ENCODE peak calls at places on chromosomes 7 and 10, in nine cellular contexts. P is uterus, L is right lobe of liver, S is breast epithelium, O is transverse colon, Q is IMR-90, W is adrenal gland, B is A549, V is esophagus muscularis mucosa. J is an unnamed sample.

GRCh38 chr7:90605055-90605454 is 8.9 kb downstream of the CDK14 start:
- DNase-seq in Q (no peak), P (no peak), V (no peak), O (no peak), B (no peak), L (no peak), W (no peak), S (no peak), J (no peak)

GRCh38 chr7:130901209-130901783 is 167.3 kb upstream of the KLF14 start:
- DNase-seq in Q (peak; percentile 97), L (peak; percentile 81), S (peak; percentile 94), O (peak; percentile 71), B (peak; percentile 96), V (no peak), P (peak; percentile 87), W (peak; percentile 85), J (no peak)

GRCh38 chr10:116819999-116820677 is 29.2 kb upstream of the ENO4 start:
- DNase-seq in O (no peak), L (no peak), B (no peak), W (no peak), P (no peak), Q (no peak), S (no peak), V (no peak), J (no peak)

GRCh38 chr7:47380325-47381131 is 201.4 kb downstream of the TNS3 start:
- DNase-seq in L (no peak), B (peak; percentile 29), P (no peak), Q (peak; percentile 73), O (peak; percentile 79), V (no peak), W (no peak), S (no peak), J (peak; percentile 43)

GRCh38 chr10:74821501-74821900 is 4.9 kb upstream of the KAT6B start:
- DNase-seq in O (peak; percentile 37), Q (no peak), V (no peak), L (no peak), B (no peak), P (no peak), W (no peak), S (no peak), J (no peak)

GRCh38 chr10:97640868-97641811 is 669 bp downstream of the PI4K2A start:
- DNase-seq in O (peak; percentile 31), W (peak; percentile 57), L (peak; percentile 46), P (peak; percentile 21), B (no peak), Q (peak; percentile 77), V (no peak), S (peak; percentile 20), J (peak; percentile 72)

GRCh38 chr7:2399848-2400587 is 3.4 kb upstream of the CHST12 start:
- DNase-seq in P (peak; percentile 89), V (no peak), Q (peak; percentile 95), S (peak; percentile 78), B (peak; percentile 54), L (peak; percentile 87), O (peak; percentile 75), W (peak; percentile 93), J (peak; percentile 89)

GRCh38 chr10:73744690-73744994 is 470 bp downstream of the SEC24C start:
- DNase-seq in S (no peak), L (peak; percentile 69), W (peak; percentile 65), V (peak; percentile 92), B (peak; percentile 55), O (peak; percentile 71), P (no peak), Q (peak; percentile 58), J (no peak)

GRCh38 chr7:95470452-95470851 is 15.3 kb upstream of the ASB4 start:
- DNase-seq in B (peak; percentile 83), S (no peak), W (peak; percentile 48), L (peak; percentile 38), V (no peak), O (peak; percentile 10), Q (peak; percentile 16), P (no peak), J (no peak)

GRCh38 chr7:35694161-35694783 is 663 bp downstream of the HERPUD2 start:
- DNase-seq in B (no peak), W (no peak), S (no peak), O (no peak), P (no peak), Q (peak; percentile 4), L (no peak), V (no peak), J (peak; percentile 67)

GRCh38 chr10:75477681-75478080 is 46.3 kb downstream of the LRMDA start:
- DNase-seq in P (no peak), B (no peak), S (no peak), V (no peak), L (no peak), Q (no peak), O (no peak), W (no peak), J (no peak)

DNA sequence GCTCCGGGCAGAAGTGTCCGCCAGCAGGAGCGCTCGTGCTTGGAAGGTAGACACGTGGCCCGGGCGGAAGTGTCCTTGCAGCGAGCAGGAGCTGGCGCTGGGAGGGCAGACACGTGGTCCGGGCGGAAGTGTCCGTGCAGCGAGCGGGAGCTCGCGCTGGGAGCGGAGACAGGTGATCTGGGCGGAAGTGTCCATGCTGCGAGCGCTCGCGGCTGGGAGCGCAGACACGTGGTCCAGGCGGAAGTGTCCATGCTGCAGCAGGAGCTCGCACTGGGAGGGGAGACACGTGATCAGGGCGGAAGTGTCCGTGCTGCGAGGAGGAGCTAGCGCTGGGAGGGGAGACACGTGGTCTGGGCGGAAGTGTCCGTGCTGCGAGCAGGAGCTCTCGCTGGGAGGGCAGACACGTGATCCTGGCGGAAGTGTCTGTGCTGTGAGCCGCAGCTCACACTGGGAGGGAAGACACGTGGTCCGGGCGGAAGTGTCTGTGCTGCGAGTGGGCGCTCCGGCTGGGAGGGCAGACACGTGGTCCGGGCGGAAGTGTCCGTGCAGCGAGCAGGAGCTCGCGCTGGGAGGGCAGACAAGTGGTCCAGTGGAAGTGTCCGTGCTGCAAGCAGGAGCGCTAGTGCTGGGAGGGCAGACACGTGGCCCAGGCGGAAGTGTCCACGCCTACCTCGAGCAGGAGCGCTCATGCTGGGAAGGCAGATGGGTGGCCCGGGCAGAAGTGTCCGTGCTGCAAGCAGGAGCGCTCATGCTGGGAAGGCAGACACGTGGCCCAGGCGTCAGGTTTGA is 41.1 kb upstream of the PRKAR1B start:
- DNase-seq in B (no peak), W (peak; percentile 81), P (peak; percentile 84), V (no peak), S (peak; percentile 84), O (no peak), L (no peak), Q (peak; percentile 22), J (no peak)
- TF ChIP-seq POLR2A in B (no peak), W (no peak), P (peak; percentile 12), V (no peak), S (no peak), O (no peak), L (no peak), Q (no peak), J (no peak)

GRCh38 chr10:118457824-118458428 is 115.8 kb upstream of the FAM204A start:
- DNase-seq in V (no peak), W (no peak), O (no peak), Q (no peak), L (no peak), P (no peak), S (no peak), B (no peak), J (no peak)
- H3K9me3 ChIP-seq in V (no peaks in the 10 kb centered on the region), W (no peaks in the 10 kb centered on the region), O (no peaks in the 10 kb centered on the region), Q (no peaks in the 10 kb centered on the region), L (no peaks in the 10 kb centered on the region), P (no peaks in the 10 kb centered on the region), S (no peaks in the 10 kb centered on the region), B (no peaks in the 10 kb centered on the region), J (no peaks in the 10 kb centered on the region)

GRCh38 chr10:3783721-3784432 is 1.1 kb downstream of the KLF6 start:
- DNase-seq in V (no peak), W (peak; percentile 50), Q (peak; percentile 61), O (peak; percentile 74), S (peak; percentile 82), P (peak; percentile 80), L (no peak), B (peak; percentile 84), J (no peak)

GRCh38 chr10:3782456-3783312 is 2.3 kb downstream of the KLF6 start:
- DNase-seq in B (peak; percentile 82), Q (peak; percentile 96), W (peak; percentile 80), P (peak; percentile 82), S (peak; percentile 86), O (peak; percentile 64), V (no peak), L (no peak), J (no peak)

GRCh38 chr10:3784510-3785250 is at the start of gene KLF6:
- DNase-seq in L (no peak), P (no peak), S (no peak), O (peak; percentile 40), W (no peak), Q (peak; percentile 28), V (no peak), B (peak; percentile 35), J (peak; percentile 84)

GRCh38 chr10:3782099-3782455 is 2.9 kb downstream of the KLF6 start:
- DNase-seq in O (no peak), W (no peak), P (no peak), B (no peak), L (no peak), V (no peak), S (no peak), Q (no peak), J (no peak)

DNA sequence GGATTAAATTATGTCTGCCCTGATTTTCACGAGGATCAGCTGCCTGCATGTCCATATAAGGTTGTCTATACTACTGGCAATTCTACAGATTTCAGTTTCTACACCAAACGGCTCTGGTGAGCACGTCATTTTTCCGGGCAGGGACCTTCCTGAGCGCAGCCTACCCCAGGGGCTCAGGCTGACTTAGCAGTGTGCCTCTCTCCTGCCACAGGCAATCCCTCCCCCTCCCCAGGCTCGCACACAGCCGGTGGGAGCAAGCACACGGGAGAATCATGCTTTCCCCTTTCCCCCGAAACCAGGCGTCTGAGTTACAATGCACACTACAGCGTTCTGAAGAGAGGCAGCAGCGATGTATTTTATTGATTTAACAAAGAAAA is 1.7 kb downstream of the KLF6 start:
- DNase-seq in Q (peak; percentile 86), L (no peak), V (peak; percentile 93), W (peak; percentile 57), B (peak; percentile 48), S (peak; percentile 69), O (peak; percentile 71), P (peak; percentile 76), J (no peak)
- TF ChIP-seq POLR2A in Q (peak; percentile 61), L (peak; percentile 52), V (peak; percentile 50), W (peak; percentile 8), B (no peak), S (no peak), O (peak; percentile 44), P (peak; percentile 14), J (no peak)

GRCh38 chr10:118868618-118869017 is 113.8 kb upstream of the CACUL1 start:
- DNase-seq in L (no peak), Q (no peak), B (no peak), W (no peak), S (no peak), V (no peak), P (no peak), O (no peak), J (no peak)

GRCh38 chr10:118870467-118871243 is 115.9 kb upstream of the CACUL1 start:
- DNase-seq in W (peak; percentile 80), P (peak; percentile 88), S (no peak), B (peak; percentile 52), Q (peak; percentile 39), O (no peak), V (peak; percentile 53), L (peak; percentile 32), J (no peak)

GRCh38 chr10:118871244-118871865 is 116.6 kb upstream of the CACUL1 start:
- DNase-seq in O (no peak), B (no peak), Q (no peak), L (no peak), V (no peak), W (no peak), S (no peak), P (no peak), J (no peak)

GRCh38 chr10:118867768-118868167 is 113.0 kb upstream of the CACUL1 start:
- DNase-seq in W (no peak), V (no peak), Q (no peak), O (no peak), P (no peak), L (no peak), S (no peak), B (no peak), J (no peak)

GRCh38 chr10:118865998-118866778 is 111.4 kb upstream of the CACUL1 start:
- DNase-seq in P (no peak), L (peak; percentile 30), W (no peak), Q (no peak), B (no peak), O (no peak), S (no peak), V (peak; percentile 21), J (no peak)
- H3K9me3 ChIP-seq in P (no peaks in the 10 kb centered on the region), L (no peaks in the 10 kb centered on the region), W (no peaks in the 10 kb centered on the region), Q (no peaks in the 10 kb centered on the region), B (no peaks in the 10 kb centered on the region), O (no peaks in the 10 kb centered on the region), S (no peaks in the 10 kb centered on the region), V (no peaks in the 10 kb centered on the region), J (no peaks in the 10 kb centered on the region)